ENCODE peak calls at places on chromosomes 5 and 9, in eight cellular contexts. Y is GM23248, R is thoracic aorta, X is hepatocyte, B is NT2/D1, J is prostate gland, N is GM23338, K is iPS DF 6.9. Z is an unnamed sample. For H3K4me1, the result is how much of the 10 kb centered on the place peaks cover.

GRCh38 chr5:172299916-172300439 is 16.4 kb upstream of the UBTD2 start:
- DNase-seq in Y (peak), R (no peak), X (peak), B (no peak), J (no peak), N (no peak), K (no peak), Z (no peak)

GRCh38 chr5:643811-644271 is 31.7 kb downstream of the CEP72 start:
- DNase-seq in Y (no peak), R (no peak), X (no peak), B (no peak), J (no peak), N (no peak), K (no peak), Z (no peak)

GRCh38 chr9:95406114-95406513 is 88.6 kb upstream of the FANCC start:
- DNase-seq in Y (peak), R (no peak), X (peak), B (no peak), J (no peak), N (no peak), K (no peak), Z (no peak)

GRCh38 chr9:35520404-35520790 is 30.5 kb downstream of the RUSC2 start:
- DNase-seq in Y (peak), R (no peak), X (no peak), B (no peak), J (no peak), N (no peak), K (no peak), Z (no peak)

GRCh38 chr5:103216137-103216536 is 42.4 kb upstream of the MACIR start:
- DNase-seq in Y (no peak), R (no peak), X (no peak), B (no peak), J (no peak), N (no peak), K (no peak), Z (no peak)

GRCh38 chr5:115995351-115995750 is 33.1 kb downstream of the LVRN start:
- DNase-seq in Y (no peak), R (no peak), X (no peak), B (no peak), J (no peak), N (no peak), K (no peak), Z (no peak)

GRCh38 chr5:3353561-3353960 is 242.1 kb upstream of the IRX1 start:
- DNase-seq in Y (no peak), R (no peak), X (no peak), B (no peak), J (no peak), N (no peak), K (no peak), Z (no peak)

GRCh38 chr9:12862596-12862995 is 87.8 kb downstream of the LURAP1L start:
- DNase-seq in Y (peak), R (no peak), X (no peak), B (no peak), J (no peak), N (no peak), K (no peak), Z (no peak)

GRCh38 chr9:37787059-37787458 is 2.2 kb upstream of the EXOSC3 start:
- DNase-seq in Y (no peak), R (no peak), X (no peak), B (no peak), J (no peak), N (peak), K (no peak), Z (no peak)

GRCh38 chr5:170474489-170475266 is 29.1 kb upstream of the KCNIP1 start:
- DNase-seq in Y (no peak), R (no peak), X (no peak), B (no peak), J (no peak), N (no peak), K (no peak), Z (no peak)

GRCh38 chr5:98307811-98308210 is 465.7 kb upstream of the RGMB start:
- DNase-seq in Y (peak), R (no peak), X (no peak), B (no peak), J (no peak), N (no peak), K (no peak), Z (no peak)

GRCh38 chr9:757246-757881 is 84.1 kb upstream of the DMRT1 start:
- DNase-seq in Y (peak), R (no peak), X (peak), B (peak), J (peak), N (peak), K (peak), Z (no peak)

GRCh38 chr9:98225015-98225442 is 30.4 kb downstream of the TBC1D2 start:
- DNase-seq in Y (no peak), R (no peak), X (no peak), B (no peak), J (no peak), N (no peak), K (no peak), Z (no peak)
- H3K4me1 ChIP-seq in Y (under half), R (under half), X (half or more), B (under half), J (under half), N (under half), K (under half), Z (under half)

GRCh38 chr5:143398451-143399237 is 4.8 kb downstream of the NR3C1 start:
- DNase-seq in Y (peak), R (no peak), X (no peak), B (no peak), J (no peak), N (no peak), K (no peak), Z (no peak)
- H3K4me3 ChIP-seq in Y (peak), R (peak), X (peak), B (no peak), J (peak), N (no peak), K (no peak), Z (peak)

DNA sequence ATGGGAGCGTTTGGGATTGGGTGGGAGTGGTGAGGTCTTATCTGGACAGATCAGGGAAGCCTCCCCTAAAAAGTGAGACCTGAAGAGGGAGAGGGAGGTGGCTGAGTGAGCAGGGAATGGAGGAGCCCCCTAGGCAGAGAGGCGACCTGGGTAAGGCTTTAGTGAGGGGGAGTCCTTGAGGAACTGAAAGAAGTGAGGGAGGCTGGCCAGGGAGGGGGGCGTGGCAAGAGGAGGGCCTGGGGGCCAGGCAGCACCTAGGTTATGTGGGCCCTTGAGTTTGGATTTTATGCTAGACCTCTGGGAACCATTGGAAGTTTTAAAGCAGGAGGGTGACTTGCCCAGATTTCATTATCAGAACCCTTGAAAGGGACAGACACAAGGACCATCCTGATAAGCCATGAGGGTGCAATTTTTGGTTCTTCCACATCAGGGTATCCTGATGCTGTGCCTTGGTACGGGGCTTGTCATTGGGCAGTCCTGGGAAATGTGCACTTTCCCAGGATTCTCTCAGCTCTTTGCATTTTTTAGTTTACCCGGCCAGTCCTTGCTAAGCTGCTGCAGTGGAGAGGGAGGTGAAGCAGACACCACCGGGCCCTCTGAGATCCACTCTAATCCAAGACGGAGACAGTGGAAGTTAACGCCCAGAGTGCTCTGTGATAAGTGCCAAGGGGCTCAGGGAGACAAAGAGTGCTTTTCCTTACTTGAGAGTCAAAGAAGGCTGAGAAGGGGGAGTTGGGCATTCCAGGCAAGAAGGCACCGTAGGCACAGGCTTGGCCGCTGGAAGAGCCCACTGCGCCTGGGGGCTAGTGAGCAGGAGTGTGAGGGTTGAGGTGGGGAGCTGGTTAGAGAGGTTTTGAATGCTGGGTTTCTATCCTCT is 16.1 kb downstream of the GSN start:
- DNase-seq in Y (no peak), R (no peak), X (no peak), B (no peak), J (no peak), N (no peak), K (no peak), Z (no peak)
- H3K4me1 ChIP-seq in Y (half or more), R (half or more), X (half or more), B (under half), J (under half), N (under half), K (under half), Z (under half)

GRCh38 chr9:132591244-132591643 is 8.8 kb downstream of the BARHL1 start:
- DNase-seq in Y (no peak), R (no peak), X (no peak), B (peak), J (no peak), N (peak), K (no peak), Z (no peak)

GRCh38 chr9:132590318-132591182 is 8.1 kb downstream of the BARHL1 start:
- DNase-seq in Y (no peak), R (no peak), X (no peak), B (no peak), J (no peak), N (peak), K (no peak), Z (no peak)

GRCh38 chr9:132591751-132592314 is 9.4 kb downstream of the BARHL1 start:
- DNase-seq in Y (no peak), R (no peak), X (no peak), B (peak), J (no peak), N (peak), K (no peak), Z (no peak)

GRCh38 chr9:132594412-132594811 is 12.0 kb downstream of the BARHL1 start:
- DNase-seq in Y (no peak), R (no peak), X (no peak), B (no peak), J (no peak), N (no peak), K (no peak), Z (no peak)

DNA sequence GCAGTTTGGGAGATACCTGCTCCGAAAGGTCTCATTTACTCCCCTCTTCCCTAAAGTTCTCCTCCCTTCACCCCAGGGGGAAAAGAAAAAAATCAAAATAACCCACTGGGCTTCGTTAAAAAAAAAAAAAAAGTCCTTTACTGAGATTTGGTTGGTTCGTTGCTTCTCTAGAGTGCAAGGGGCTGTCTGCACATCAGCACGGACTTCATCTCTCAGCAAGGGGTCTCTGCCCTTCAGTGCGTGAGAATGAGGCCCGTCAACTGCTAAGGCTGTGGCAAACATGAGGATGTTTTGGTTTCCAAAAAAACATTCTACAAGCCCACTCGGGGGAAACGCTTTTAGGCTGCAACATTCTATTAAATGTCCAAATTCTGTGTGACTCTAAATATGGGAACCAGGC is 10.0 kb downstream of the BARHL1 start:
- DNase-seq in Y (no peak), R (no peak), X (no peak), B (no peak), J (no peak), N (peak), K (no peak), Z (no peak)
- H3K4me3 ChIP-seq in Y (no peak), R (no peak), X (no peak), B (peak), J (no peak), N (peak), K (no peak), Z (no peak)